ENCODE peak calls at places on chromosome 6, in six cellular contexts. D is CD8-positive, alpha-beta T cell; M is body of pancreas; Y is left ventricle myocardium inferior; J is H7; S is WERI-Rb-1. K is an unnamed sample. For H3K36me3, the result is how much of the 10 kb centered on the place peaks cover.

GRCh38 chr6:165204807-165205545 is 104.4 kb downstream of the C6orf118 start:
- DNase-seq in D (no peak), M (no peak), S (peak), J (no peak), Y (no peak), K (peak)

GRCh38 chr6:145963216-145964068 is 716 bp downstream of the SHPRH start:
- DNase-seq in M (peak), Y (peak), J (no peak), D (peak), S (no peak), K (peak)

GRCh38 chr6:118935331-118935668 is 341 bp upstream of the MCM9 start:
- DNase-seq in S (no peak), J (no peak), D (no peak), Y (no peak), M (no peak), K (no peak)

GRCh38 chr6:117483004-117483644 is 650 bp downstream of the DCBLD1 start:
- DNase-seq in M (peak), J (peak), Y (peak), S (peak), D (no peak), K (peak)

GRCh38 chr6:165664553-165665383 is 1.7 kb upstream of the PDE10A start:
- DNase-seq in Y (no peak), J (no peak), M (no peak), D (no peak), S (no peak), K (no peak)

GRCh38 chr6:89950879-89951391 is 56.7 kb downstream of the GJA10 start:
- DNase-seq in Y (no peak), S (no peak), J (no peak), D (no peak), M (no peak), K (no peak)

GRCh38 chr6:88920777-88921728 is 42.4 kb downstream of the RNGTT start:
- DNase-seq in Y (no peak), S (no peak), M (no peak), D (no peak), J (no peak), K (no peak)

GRCh38 chr6:152723398-152723797 is 25.7 kb downstream of the MYCT1 start:
- DNase-seq in Y (no peak), J (no peak), M (no peak), D (no peak), S (no peak), K (no peak)

GRCh38 chr6:165292657-165293056 is 16.7 kb downstream of the C6orf118 start:
- DNase-seq in D (no peak), S (no peak), M (no peak), J (no peak), Y (no peak), K (no peak)

GRCh38 chr6:90701146-90701781 is 114.4 kb upstream of the MAP3K7 start:
- DNase-seq in Y (no peak), D (no peak), S (peak), M (no peak), J (peak), K (peak)

GRCh38 chr6:38404355-38404754 is 235.4 kb downstream of the BTBD9 start:
- DNase-seq in D (no peak), J (no peak), S (no peak), Y (no peak), M (no peak), K (no peak)

GRCh38 chr6:128162423-128162822 is 261.6 kb upstream of the THEMIS start:
- DNase-seq in M (no peak), D (no peak), Y (no peak), S (no peak), J (no peak), K (no peak)

GRCh38 chr6:161327360-161327953 is 53.6 kb upstream of the AGPAT4 start:
- DNase-seq in S (no peak), D (no peak), J (no peak), Y (no peak), M (no peak), K (no peak)

GRCh38 chr6:105794263-105794662 is 291.9 kb upstream of the PRDM1 start:
- DNase-seq in S (no peak), Y (peak), M (peak), J (peak), D (no peak), K (no peak)

GRCh38 chr6:9131616-9132015 is 696.3 kb upstream of the SLC35B3 start:
- DNase-seq in Y (no peak), S (no peak), M (peak), D (no peak), J (no peak), K (no peak)

GRCh38 chr6:75233097-75233615 is 10.4 kb downstream of the COX7A2 start:
- DNase-seq in M (no peak), D (no peak), J (no peak), S (no peak), Y (no peak), K (no peak)

GRCh38 chr6:20632696-20633095 is 98.4 kb downstream of the CDKAL1 start:
- DNase-seq in M (no peak), D (no peak), S (no peak), J (no peak), Y (no peak), K (no peak)

GRCh38 chr6:31621991-31622390 is 1.5 kb downstream of the PRRC2A start:
- DNase-seq in D (no peak), M (no peak), Y (no peak), J (peak), S (no peak), K (peak)

GRCh38 chr6:75334266-75335040 is 49.9 kb upstream of the TMEM30A start:
- DNase-seq in Y (no peak), J (peak), M (no peak), D (no peak), S (no peak), K (peak)

GRCh38 chr6:158174514-158174913 is 6.4 kb downstream of the GTF2H5 start:
- DNase-seq in Y (no peak), D (no peak), J (no peak), S (no peak), M (peak), K (no peak)

GRCh38 chr6:170286246-170286933 is 4.5 kb downstream of the DLL1 start:
- DNase-seq in D (no peak), Y (peak), M (peak), S (peak), J (peak), K (peak)

GRCh38 chr6:138588805-138589434 is 89.6 kb upstream of the NHSL1 start:
- DNase-seq in D (peak), Y (peak), S (peak), M (peak), J (peak), K (peak)

GRCh38 chr6:113654396-113654795 is 202.7 kb upstream of the MARCKS start:
- DNase-seq in Y (peak), M (peak), D (no peak), J (no peak), S (no peak), K (no peak)

GRCh38 chr6:136955123-136955522 is 33.0 kb downstream of the SLC35D3 start:
- DNase-seq in S (no peak), M (no peak), J (no peak), Y (no peak), D (no peak), K (no peak)

GRCh38 chr6:149918151-149918905 is 4.6 kb downstream of the RAET1G start:
- DNase-seq in Y (no peak), J (no peak), S (no peak), M (no peak), D (no peak), K (no peak)

GRCh38 chr6:99346595-99346994 is 2.9 kb downstream of the FAXC start:
- DNase-seq in J (no peak), M (no peak), Y (no peak), S (no peak), D (no peak), K (no peak)

GRCh38 chr6:28609672-28610071 is 84.0 kb downstream of the GPX5 start:
- DNase-seq in J (no peak), Y (no peak), D (no peak), M (no peak), S (no peak), K (no peak)

GRCh38 chr6:74410630-74411029 is 714.6 kb downstream of the CD109 start:
- DNase-seq in J (no peak), S (no peak), D (no peak), M (no peak), Y (no peak), K (no peak)

GRCh38 chr6:49951926-49952325 is 12.0 kb downstream of the DEFB114 start:
- DNase-seq in S (no peak), J (no peak), D (no peak), Y (no peak), M (no peak), K (no peak)

GRCh38 chr6:63643862-63644261 is 8.3 kb downstream of the PHF3 start:
- DNase-seq in S (no peak), J (no peak), M (no peak), D (no peak), Y (no peak), K (no peak)

GRCh38 chr6:131107166-131107565 is 28.1 kb upstream of the AKAP7 start:
- DNase-seq in D (no peak), S (no peak), M (no peak), J (no peak), Y (no peak), K (no peak)

GRCh38 chr6:37667050-37667814 is 30.5 kb downstream of the MDGA1 start:
- DNase-seq in D (no peak), Y (no peak), M (no peak), S (no peak), J (no peak), K (no peak)

GRCh38 chr6:52317841-52318581 is 33.5 kb upstream of the MCM3 start:
- DNase-seq in Y (no peak), M (no peak), D (no peak), J (no peak), S (no peak), K (no peak)

GRCh38 chr6:11710221-11710836 is 68.3 kb downstream of the ADTRP start:
- DNase-seq in M (no peak), D (peak), J (no peak), S (no peak), Y (no peak), K (no peak)

GRCh38 chr6:150991487-150991886 is 126.0 kb downstream of the MTHFD1L start:
- DNase-seq in M (no peak), Y (no peak), J (no peak), S (no peak), D (no peak), K (no peak)

GRCh38 chr6:116221067-116221466 is 32.8 kb downstream of the TSPYL4 start:
- DNase-seq in D (no peak), M (no peak), J (no peak), Y (no peak), S (no peak), K (no peak)

GRCh38 chr6:112877134-112878100 is 530.3 kb downstream of the RFPL4B start:
- DNase-seq in S (no peak), J (no peak), Y (no peak), D (no peak), M (no peak), K (peak)

GRCh38 chr6:102458990-102459389 is 1065.5 kb downstream of the GRIK2 start:
- DNase-seq in Y (no peak), J (no peak), S (peak), M (no peak), D (no peak), K (no peak)

GRCh38 chr6:157823523-157824370 is 701 bp downstream of the SNX9 start:
- DNase-seq in J (peak), Y (peak), M (peak), D (peak), S (peak), K (peak)

GRCh38 chr6:47221565-47221964 is 88.1 kb downstream of the TNFRSF21 start:
- DNase-seq in M (no peak), Y (no peak), S (no peak), D (no peak), J (no peak), K (peak)

DNA sequence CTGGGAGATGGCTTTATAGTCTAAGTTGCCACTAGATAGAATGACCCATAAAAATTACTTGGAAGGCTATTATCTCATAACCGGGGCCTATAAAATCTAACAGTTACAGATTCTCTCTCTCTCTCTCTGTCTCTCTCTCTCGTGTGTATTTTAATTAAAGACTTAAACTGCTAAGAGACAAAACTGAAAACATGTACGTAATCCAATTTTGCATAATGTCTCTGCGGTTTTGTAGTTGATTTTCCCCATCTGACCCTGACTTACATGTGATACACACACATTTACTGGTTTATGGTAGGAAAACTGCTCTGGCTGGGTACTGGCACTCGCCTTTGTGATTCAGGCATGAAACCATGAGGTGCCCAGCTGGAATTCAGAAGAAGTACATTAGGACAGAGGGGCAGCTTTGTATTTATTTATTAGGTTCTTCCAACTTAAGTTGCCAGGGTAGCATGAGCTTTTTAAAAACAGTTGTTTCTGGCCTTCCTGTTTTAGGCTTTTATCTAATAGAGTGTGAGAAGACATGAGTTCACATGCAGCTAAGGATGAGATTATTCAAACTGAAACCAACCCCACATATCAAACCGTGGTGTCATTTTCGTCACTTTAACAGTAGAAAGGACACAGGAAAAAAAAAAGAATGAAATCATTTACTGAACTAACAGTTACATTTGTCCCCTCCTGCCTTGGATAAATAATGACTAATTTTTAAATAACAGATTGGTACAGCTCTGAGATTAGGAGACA is 182.5 kb downstream of the GMPR start:
- DNase-seq in M (no peak), S (no peak), D (peak), Y (no peak), J (no peak), K (peak)
- H3K4me3 ChIP-seq in M (no peak), S (no peak), D (no peak), Y (no peak), J (no peak), K (no peak)

DNA sequence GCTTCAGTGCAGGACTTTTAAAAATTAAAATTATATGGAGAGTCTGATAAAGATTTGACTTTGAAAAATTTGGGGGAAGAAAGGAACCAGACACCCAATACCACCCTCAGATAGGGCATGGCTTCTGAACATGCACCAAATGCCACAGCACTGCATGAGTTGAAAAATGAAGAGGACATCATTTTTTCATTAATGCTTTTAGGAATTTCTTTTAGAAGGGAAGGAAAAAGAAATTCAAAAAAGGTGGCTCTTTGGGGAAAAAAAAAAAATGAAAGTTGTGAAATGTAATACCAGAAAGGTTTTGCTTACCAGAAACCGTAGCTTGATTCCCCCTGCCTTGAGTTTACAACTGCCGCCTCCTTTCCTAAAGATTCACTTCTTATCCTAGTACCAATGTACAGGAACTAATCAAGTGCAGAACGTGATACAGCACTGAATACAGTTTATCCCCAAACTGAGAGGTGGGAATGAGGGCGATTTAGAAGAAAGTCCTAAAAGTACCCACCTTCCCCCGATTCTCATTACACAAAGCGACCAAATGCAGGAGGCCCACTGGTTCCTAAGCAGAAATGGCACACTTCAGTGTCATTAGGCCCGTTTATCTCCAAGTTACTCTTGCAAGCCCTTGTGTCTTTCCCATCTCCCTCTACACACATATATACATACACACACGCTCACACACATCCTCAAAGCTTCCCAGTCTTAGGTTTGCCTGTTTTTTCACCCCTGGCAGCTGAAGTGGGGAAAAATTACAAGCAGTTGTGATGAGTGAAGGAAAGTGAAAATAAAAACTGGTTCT is 2.8 kb downstream of the PPP1R10 start:
- DNase-seq in J (no peak), M (no peak), Y (no peak), S (no peak), D (peak), K (no peak)
- H3K36me3 ChIP-seq in J (under half), M (under half), Y (under half), S (half or more), D (under half), K (half or more)

GRCh38 chr6:10682319-10682988 is 12.0 kb downstream of the C6orf52 start:
- DNase-seq in J (no peak), M (no peak), D (no peak), Y (no peak), S (no peak), K (no peak)
- H3K4me3 ChIP-seq in J (no peak), M (no peak), D (no peak), Y (no peak), S (no peak), K (no peak)

GRCh38 chr6:110173506-110174132 is 5.9 kb downstream of the WASF1 start:
- DNase-seq in J (no peak), D (no peak), Y (no peak), S (peak), M (no peak), K (peak)

DNA sequence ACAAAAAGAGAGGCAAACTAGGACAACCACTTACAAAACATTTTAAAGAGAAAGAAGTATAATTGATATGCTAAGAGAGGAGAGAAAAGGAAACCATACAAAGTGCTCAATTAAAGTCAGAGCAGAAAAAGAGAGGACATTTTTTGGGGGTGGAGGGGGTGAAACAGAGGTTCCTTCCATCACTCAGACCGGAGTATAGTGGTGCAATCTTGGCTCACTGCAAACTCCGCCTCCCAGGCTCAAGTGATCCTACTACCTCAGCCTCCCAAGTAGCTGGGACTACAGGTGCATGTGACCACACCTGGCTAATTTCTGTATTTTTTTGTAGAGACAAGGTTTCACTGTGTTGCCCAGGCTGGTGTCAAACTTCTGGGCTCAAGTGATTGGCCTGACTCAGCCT is 9.4 kb downstream of the WASF1 start:
- DNase-seq in M (no peak), J (no peak), S (no peak), Y (no peak), D (no peak), K (no peak)
- H3K36me3 ChIP-seq in M (under half), J (under half), S (under half), Y (under half), D (under half), K (under half)

GRCh38 chr6:27065183-27065582 is 182.3 kb upstream of the PRSS16 start:
- DNase-seq in S (no peak), Y (no peak), D (no peak), J (no peak), M (no peak), K (no peak)
- H3K4me3 ChIP-seq in S (no peak), Y (no peak), D (no peak), J (no peak), M (no peak), K (no peak)

DNA sequence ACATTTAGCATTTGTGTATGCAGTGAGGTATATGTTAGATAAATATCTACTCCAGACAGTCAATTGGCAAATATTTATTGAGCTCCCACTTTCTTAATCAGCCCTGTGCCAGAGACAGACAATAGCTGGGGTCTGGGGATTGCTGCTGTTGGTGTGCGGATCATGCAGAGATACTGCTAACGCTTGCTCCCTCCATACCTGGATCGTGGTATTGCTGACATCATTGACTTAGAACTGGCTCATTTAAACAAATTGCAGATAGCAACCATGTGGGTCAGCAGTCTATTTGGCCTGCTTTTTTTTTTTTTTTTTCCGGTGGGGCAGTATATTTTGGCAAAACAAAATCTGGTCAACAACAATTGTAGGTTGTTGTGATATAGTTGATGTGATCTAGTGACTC is 9.5 kb downstream of the ARID1B start:
- DNase-seq in Y (no peak), D (no peak), J (no peak), S (no peak), M (no peak), K (no peak)
- H3K36me3 ChIP-seq in Y (under half), D (under half), J (under half), S (under half), M (under half), K (under half)

DNA sequence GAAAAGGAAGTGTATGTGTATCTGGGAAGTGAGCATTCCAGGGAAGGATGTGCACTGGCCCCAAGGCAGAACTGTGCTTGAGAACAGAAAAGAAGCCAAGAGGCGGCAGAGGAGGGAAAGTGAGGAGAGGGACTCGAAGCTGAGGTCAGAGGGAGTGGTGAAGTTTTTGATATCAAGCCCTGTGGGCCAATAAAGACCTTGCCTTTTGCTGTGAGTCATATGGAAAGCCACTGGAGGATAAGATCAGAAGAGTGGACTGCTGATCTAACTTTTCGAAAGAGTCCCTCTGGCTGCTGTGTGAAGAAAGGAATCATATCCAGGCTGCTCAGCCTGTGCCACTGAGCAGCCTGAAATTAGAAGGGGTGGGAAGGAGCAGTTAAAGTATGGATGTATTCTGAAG is 99.4 kb downstream of the EYA4 start:
- DNase-seq in D (no peak), Y (no peak), S (no peak), M (no peak), J (no peak), K (no peak)
- H3K4me3 ChIP-seq in D (no peak), Y (no peak), S (no peak), M (no peak), J (no peak), K (no peak)